ENCODE peak calls at places on chromosomes 6 and 20, in four cellular contexts. D is cardiac fibroblast, L is right cardiac atrium, T is tibial nerve. Y is an unnamed sample.

GRCh38 chr20:18679020-18679419 is 91.2 kb downstream of the DTD1 start:
- DNase-seq in T (no peak), L (no peak), D (peak; percentile 7), Y (no peak)

GRCh38 chr20:1423625-1424106 is 30.8 kb upstream of the FKBP1A start:
- DNase-seq in T (no peak), D (peak; percentile 78), L (no peak), Y (no peak)

GRCh38 chr6:21598662-21599061 is 5.1 kb downstream of the SOX4 start:
- DNase-seq in D (peak; percentile 58), T (no peak), L (no peak), Y (no peak)

GRCh38 chr6:22253955-22254655 is 42.7 kb downstream of the PRL start:
- DNase-seq in D (no peak), T (no peak), L (no peak), Y (no peak)

GRCh38 chr20:58213112-58213511 is 15.3 kb downstream of the ANKRD60 start:
- DNase-seq in D (no peak), L (no peak), T (no peak), Y (no peak)

GRCh38 chr20:24855848-24856247 is 93.2 kb upstream of the CST7 start:
- DNase-seq in L (no peak), T (no peak), D (no peak), Y (no peak)

GRCh38 chr6:148771212-148771601 is 24.4 kb downstream of the UST start:
- DNase-seq in T (no peak), D (no peak), L (peak; percentile 45), Y (no peak)

GRCh38 chr20:3175270-3175669 is 1.9 kb upstream of the LZTS3 start:
- DNase-seq in T (no peak), L (no peak), D (no peak), Y (no peak)

GRCh38 chr20:62455929-62456328 is 19.9 kb downstream of the GATA5 start:
- DNase-seq in D (no peak), L (no peak), T (no peak), Y (no peak)

GRCh38 chr20:48292806-48293205 is 507.5 kb upstream of the SULF2 start:
- DNase-seq in T (no peak), L (no peak), D (peak; percentile 33), Y (no peak)

GRCh38 chr6:20211941-20212391 is 303 bp downstream of the MBOAT1 start:
- DNase-seq in T (peak; percentile 22), D (peak; percentile 51), L (no peak), Y (no peak)

GRCh38 chr20:41393705-41394066 is 27.1 kb upstream of the EMILIN3 start:
- DNase-seq in T (peak; percentile 44), L (no peak), D (no peak), Y (no peak)

GRCh38 chr6:130322673-130323268 is 43.0 kb upstream of the TMEM200A start:
- DNase-seq in T (peak; percentile 57), D (peak; percentile 87), L (no peak), Y (peak; percentile 63)

GRCh38 chr6:113371106-113371505 is 486.0 kb upstream of the MARCKS start:
- DNase-seq in L (no peak), D (no peak), T (no peak), Y (no peak)

GRCh38 chr20:48492188-48493070 is 335.4 kb downstream of the PREX1 start:
- DNase-seq in D (no peak), T (no peak), L (no peak), Y (peak; percentile 27)

GRCh38 chr6:125200986-125201385 is 47.4 kb downstream of the TPD52L1 start:
- DNase-seq in T (no peak), D (no peak), L (no peak), Y (no peak)